ENCODE peak calls at places on chromosome 14, in nine cellular contexts. I is stimulated activated CD8-positive, alpha-beta memory T cell treated with anti-CD3 and anti-CD28 coated beads, Interleukin-12 subunit alpha, Interleukin-12 subunit beta, amount 100 ng/mL, for 1 hour; L is RPMI7951; B is activated effector memory CD4-positive, alpha-beta T cell treated with anti-CD3 and anti-CD28 coated beads, Interleukin-2, amount 50 U/mL, for 16 hours; Y is adrenal gland; K is iris pigment epithelial cell; J is A549; T is CD8-positive, alpha-beta memory T cell; X is nephron progenitor cell. F is an unnamed sample.

GRCh38 chr14:71309756-71310155 is 402.5 kb downstream of the PCNX1 start:
- DNase-seq in J (no peak), K (no peak), L (no peak), X (no peak), B (no peak), I (no peak), T (no peak), Y (no peak), F (no peak)

GRCh38 chr14:73613046-73613383 is 698 bp downstream of the ACOT6 start:
- DNase-seq in J (no peak), L (no peak), I (no peak), X (no peak), T (no peak), B (no peak), Y (no peak), K (no peak), F (no peak)

GRCh38 chr14:81710232-81710845 is 176.7 kb upstream of the SEL1L start:
- DNase-seq in L (peak; percentile 3), J (peak; percentile 7), B (no peak), I (no peak), T (no peak), X (peak; percentile 31), Y (peak; percentile 45), K (peak; percentile 36), F (peak; percentile 58)

GRCh38 chr14:69818760-69819191 is 21.7 kb upstream of the SLC10A1 start:
- DNase-seq in T (peak; percentile 56), I (peak; percentile 7), K (peak; percentile 59), B (peak; percentile 65), L (peak; percentile 50), J (peak; percentile 71), X (peak; percentile 70), Y (peak; percentile 40), F (peak; percentile 76)

GRCh38 chr14:33567736-33568124 is 383.1 kb downstream of the EGLN3 start:
- DNase-seq in Y (no peak), I (no peak), T (no peak), X (no peak), J (no peak), L (peak; percentile 21), K (peak; percentile 86), B (no peak), F (no peak)

GRCh38 chr14:99511421-99512109 is 30.4 kb downstream of the CCNK start:
- DNase-seq in T (no peak), J (no peak), B (peak; percentile 51), I (no peak), L (no peak), Y (no peak), K (no peak), X (no peak), F (no peak)

GRCh38 chr14:104694475-104694950 is 5.1 kb downstream of the INF2 start:
- DNase-seq in I (no peak), B (no peak), X (no peak), L (no peak), Y (no peak), J (no peak), T (no peak), K (no peak), F (no peak)

GRCh38 chr14:75871181-75871880 is 110.5 kb downstream of the TGFB3 start:
- DNase-seq in L (peak; percentile 16), K (peak; percentile 72), X (no peak), T (no peak), Y (no peak), J (no peak), I (no peak), B (no peak), F (no peak)

GRCh38 chr14:77314043-77314442 is 6.6 kb downstream of the POMT2 start:
- DNase-seq in Y (peak; percentile 66), T (no peak), L (peak; percentile 56), J (no peak), K (peak; percentile 96), I (no peak), B (no peak), X (no peak), F (no peak)

GRCh38 chr14:71985538-71986234 is 53.5 kb downstream of the RGS6 start:
- DNase-seq in K (peak; percentile 1), Y (no peak), T (no peak), I (no peak), J (no peak), X (no peak), L (peak; percentile 1), B (no peak), F (no peak)

GRCh38 chr14:99352688-99353280 is 80.8 kb upstream of the BCL11B start:
- DNase-seq in T (no peak), B (peak; percentile 56), I (no peak), L (no peak), Y (no peak), K (no peak), X (no peak), J (no peak), F (no peak)

GRCh38 chr14:22379727-22380126 is 209.3 kb downstream of the DAD1 start:
- DNase-seq in Y (no peak), L (no peak), K (peak; percentile 68), B (no peak), J (no peak), X (no peak), I (no peak), T (no peak), F (no peak)

GRCh38 chr14:49853572-49854375 is 1.2 kb upstream of the NEMF start:
- DNase-seq in Y (peak; percentile 79), X (peak; percentile 60), K (peak; percentile 86), T (peak; percentile 69), I (peak; percentile 49), B (peak; percentile 88), L (peak; percentile 85), J (peak; percentile 80), F (peak; percentile 52)

GRCh38 chr14:23307687-23308644 is 1.3 kb downstream of the BCL2L2 start:
- DNase-seq in Y (no peak), X (no peak), I (no peak), L (peak; percentile 70), T (no peak), J (no peak), B (no peak), K (peak; percentile 34), F (no peak)

GRCh38 chr14:30389134-30389900 is 169.6 kb upstream of the G2E3 start:
- DNase-seq in B (no peak), T (no peak), X (no peak), L (peak; percentile 4), Y (peak; percentile 80), J (no peak), I (no peak), K (peak; percentile 1), F (no peak)

GRCh38 chr14:101573289-101573688 is 12.0 kb downstream of the DIO3 start:
- DNase-seq in X (no peak), B (no peak), T (no peak), Y (no peak), K (no peak), L (no peak), J (no peak), I (no peak), F (no peak)

GRCh38 chr14:21022686-21023085 is 2.2 kb downstream of the NDRG2 start:
- DNase-seq in T (no peak), X (no peak), J (no peak), B (no peak), L (no peak), I (no peak), Y (no peak), K (no peak), F (no peak)

GRCh38 chr14:37369446-37369845 is 171.7 kb downstream of the MIPOL1 start:
- DNase-seq in L (no peak), K (no peak), B (no peak), J (no peak), I (no peak), Y (no peak), T (no peak), X (no peak), F (no peak)

F was measured in HAP-1.